ENCODE peak calls at places on chromosomes 4 and X, in six cellular contexts. H is upper lobe of right lung; Z is HAP-1; B is pancreas; E is activated CD4-positive, alpha-beta T cell treated with anti-CD3 and anti-CD28 coated beads for 48 hours; M is activated CD8-positive, alpha-beta memory T cell treated with anti-CD3 and anti-CD28 coated beads for 48 hours. W is an unnamed sample.
A peak's percentile ranks its signal among the peaks of the same experiment; 100 is the strongest.

GRCh38 chr4:26522478-26522877 is 32.2 kb upstream of the CCKAR start:
- DNase-seq in H (no peak), Z (no peak), B (no peak), E (no peak), M (no peak), W (no peak)

GRCh38 chr4:4870493-4871266 is 11.2 kb downstream of the MSX1 start:
- DNase-seq in H (no peak), Z (no peak), B (no peak), E (no peak), M (no peak), W (no peak)

GRCh38 chr4:137601924-137602323 is 69.6 kb upstream of the PCDH18 start:
- DNase-seq in H (no peak), Z (no peak), B (no peak), E (no peak), M (no peak), W (no peak)

GRCh38 chrX:42837092-42837726 is 59.2 kb upstream of the PPP1R2C start:
- DNase-seq in H (no peak), Z (no peak), B (no peak), E (no peak), M (no peak), W (no peak)

GRCh38 chr4:165877291-165877690 is 4.3 kb downstream of the TLL1 start:
- DNase-seq in H (no peak), Z (no peak), B (no peak), E (no peak), M (no peak), W (no peak)

GRCh38 chr4:152896819-152897218 is 39.3 kb upstream of the FHDC1 start:
- DNase-seq in H (no peak), Z (no peak), B (no peak), E (no peak), M (no peak), W (no peak)

GRCh38 chrX:31007347-31007746 is 64.5 kb downstream of the FTHL17 start:
- DNase-seq in H (no peak), Z (no peak), B (no peak), E (no peak), M (no peak), W (no peak)

GRCh38 chr4:78343682-78344081 is 207.9 kb upstream of the ANXA3 start:
- DNase-seq in H (no peak), Z (no peak), B (no peak), E (no peak), M (no peak), W (no peak)

GRCh38 chrX:122567911-122568310 is 616.2 kb upstream of the GRIA3 start:
- DNase-seq in H (no peak), Z (no peak), B (no peak), E (no peak), M (no peak), W (no peak)

GRCh38 chrX:96833333-96833732 is 50.4 kb upstream of the RPA4 start:
- DNase-seq in H (no peak), Z (no peak), B (no peak), E (no peak), M (no peak), W (no peak)

GRCh38 chr4:168070903-168071302 is 21.4 kb upstream of the ANXA10 start:
- DNase-seq in H (no peak), Z (no peak), B (no peak), E (no peak), M (no peak), W (no peak)

GRCh38 chrX:10483191-10483808 is 137.1 kb downstream of the MID1 start:
- DNase-seq in H (no peak), Z (no peak), B (no peak), E (no peak), M (no peak), W (no peak)

GRCh38 chrX:24899391-24899790 is 116.4 kb downstream of the ARX start:
- DNase-seq in H (no peak), Z (no peak), B (no peak), E (no peak), M (no peak), W (no peak)

GRCh38 chrX:65528705-65529340 is 5.8 kb downstream of the LAS1L start:
- DNase-seq in H (no peak), Z (peak; percentile 25), B (peak; percentile 57), E (peak; percentile 59), M (peak; percentile 12), W (no peak)

GRCh38 chr4:8539661-8540060 is 40.5 kb upstream of the GPR78 start:
- DNase-seq in H (peak; percentile 26), Z (no peak), B (no peak), E (peak; percentile 26), M (no peak), W (no peak)

GRCh38 chr4:14749910-14750309 is 252.4 kb upstream of the CPEB2 start:
- DNase-seq in H (peak; percentile 60), Z (no peak), B (no peak), E (peak; percentile 17), M (no peak), W (no peak)

GRCh38 chr4:138555584-138555983 is 313.4 kb upstream of the SLC7A11 start:
- DNase-seq in H (no peak), Z (peak; percentile 22), B (no peak), E (no peak), M (no peak), W (no peak)

GRCh38 chrX:93120805-93121204 is 552.6 kb downstream of the NAP1L3 start:
- DNase-seq in H (no peak), Z (no peak), B (no peak), E (no peak), M (no peak), W (no peak)

GRCh38 chr4:93828332-93828829 is at the start of gene ATOH1:
- DNase-seq in H (peak; percentile 61), Z (peak; percentile 73), B (peak; percentile 31), E (no peak), M (no peak), W (no peak)

GRCh38 chrX:30533261-30533660 is 44.3 kb downstream of the TASL start:
- DNase-seq in H (no peak), Z (no peak), B (no peak), E (no peak), M (no peak), W (no peak)

GRCh38 chr4:99886146-99886545 is 8.1 kb downstream of the LAMTOR3 start:
- DNase-seq in H (no peak), Z (no peak), B (no peak), E (no peak), M (no peak), W (no peak)

GRCh38 chrX:108312938-108313337 is 125.3 kb downstream of the COL4A6 start:
- DNase-seq in H (no peak), Z (no peak), B (no peak), E (no peak), M (no peak), W (peak; percentile 86)

GRCh38 chr4:152943673-152944072 is 7.5 kb downstream of the FHDC1 start:
- DNase-seq in H (no peak), Z (no peak), B (no peak), E (no peak), M (no peak), W (no peak)

GRCh38 chrX:15738686-15739016 is 581 bp downstream of the CA5B start:
- DNase-seq in H (no peak), Z (no peak), B (no peak), E (peak; percentile 7), M (no peak), W (no peak)

GRCh38 chr4:109547394-109547793 is 12.7 kb upstream of the MCUB start:
- DNase-seq in H (no peak), Z (no peak), B (no peak), E (no peak), M (no peak), W (no peak)

GRCh38 chr4:140308366-140309123 is 64.9 kb upstream of the SCOC start:
- DNase-seq in H (no peak), Z (no peak), B (no peak), E (no peak), M (no peak), W (peak; percentile 60)

GRCh38 chr4:167873536-167873935 is 218.8 kb upstream of the ANXA10 start:
- DNase-seq in H (no peak), Z (no peak), B (no peak), E (no peak), M (no peak), W (no peak)

GRCh38 chrX:66553973-66554372 is 84.9 kb downstream of the EDA2R start:
- DNase-seq in H (no peak), Z (no peak), B (no peak), E (no peak), M (no peak), W (no peak)

GRCh38 chr4:102301167-102301566 is 44.1 kb downstream of the SLC39A8 start:
- DNase-seq in H (no peak), Z (no peak), B (no peak), E (no peak), M (no peak), W (no peak)

GRCh38 chr4:1211371-1211770 is 37.6 kb downstream of the CTBP1 start:
- DNase-seq in H (peak; percentile 17), Z (no peak), B (peak; percentile 22), E (no peak), M (no peak), W (no peak)

GRCh38 chr4:20520901-20521300 is 179.4 kb upstream of the PACRGL start:
- DNase-seq in H (no peak), Z (no peak), B (no peak), E (no peak), M (no peak), W (no peak)

GRCh38 chr4:177554966-177555574 is 112.8 kb upstream of the AGA start:
- DNase-seq in H (no peak), Z (peak; percentile 44), B (no peak), E (peak; percentile 38), M (no peak), W (no peak)

GRCh38 chrX:74613350-74614192 is 853 bp downstream of the RLIM start:
- DNase-seq in H (no peak), Z (peak; percentile 80), B (no peak), E (no peak), M (no peak), W (no peak)

GRCh38 chr4:62263454-62263853 is 1063.3 kb downstream of the ADGRL3 start:
- DNase-seq in H (no peak), Z (no peak), B (no peak), E (no peak), M (no peak), W (no peak)

GRCh38 chr4:8906668-8906970 is 35.0 kb upstream of the HMX1 start:
- DNase-seq in H (peak; percentile 32), Z (no peak), B (no peak), E (no peak), M (no peak), W (peak; percentile 17)

GRCh38 chrX:118847676-118848075 is 24.1 kb downstream of the ZCCHC12 start:
- DNase-seq in H (no peak), Z (peak; percentile 80), B (no peak), E (no peak), M (no peak), W (no peak)

GRCh38 chr4:176198316-176198903 is 3.0 kb upstream of the SPATA4 start:
- DNase-seq in H (no peak), Z (no peak), B (no peak), E (no peak), M (no peak), W (no peak)